ENCODE peak calls at places on chromosome 5, in nine cellular contexts. C, Z, N, I, H, K, L, M and P are unnamed samples.

GRCh38 chr5:72788851-72789505 is 27.5 kb upstream of the TNPO1 start:
- DNase-seq in Z (no peak), H (peak), M (no peak), L (peak), I (no peak), C (no peak), K (no peak), N (no peak), P (no peak)

GRCh38 chr5:71891856-71892255 is 172.8 kb downstream of the CARTPT start:
- DNase-seq in H (peak), C (no peak), N (no peak), M (no peak), I (no peak), K (no peak), L (peak), Z (no peak), P (no peak)

GRCh38 chr5:149489605-149490037 is 61.6 kb downstream of the CSNK1A1 start:
- DNase-seq in K (no peak), H (no peak), C (no peak), M (no peak), Z (no peak), I (no peak), L (no peak), N (no peak), P (no peak)

GRCh38 chr5:148343603-148344230 is 8.4 kb downstream of the SPINK9 start:
- DNase-seq in K (no peak), C (no peak), M (no peak), L (no peak), Z (no peak), I (no peak), N (no peak), H (no peak), P (no peak)

GRCh38 chr5:145246961-145247744 is 588.0 kb downstream of the PRELID2 start:
- DNase-seq in Z (no peak), M (no peak), I (no peak), C (no peak), N (no peak), K (no peak), H (peak), L (no peak), P (no peak)

GRCh38 chr5:77087484-77088291 is 603 bp upstream of the ZBED3 start:
- DNase-seq in I (no peak), C (peak), M (no peak), Z (no peak), H (no peak), N (no peak), K (no peak), L (peak), P (no peak)

GRCh38 chr5:114223866-114224265 is 138.0 kb upstream of the KCNN2 start:
- DNase-seq in N (no peak), L (peak), I (no peak), Z (no peak), H (peak), C (peak), M (peak), K (no peak), P (no peak)

GRCh38 chr5:56328753-56329560 is 95.8 kb upstream of the ANKRD55 start:
- DNase-seq in K (peak), C (peak), I (no peak), M (no peak), Z (no peak), L (peak), H (peak), N (peak), P (no peak)

GRCh38 chr5:71816307-71816706 is 97.2 kb downstream of the CARTPT start:
- DNase-seq in K (no peak), C (no peak), L (peak), Z (no peak), M (no peak), I (no peak), N (no peak), H (no peak), P (no peak)

GRCh38 chr5:150101019-150101418 is 14.7 kb upstream of the CSF1R start:
- DNase-seq in K (peak), M (no peak), N (no peak), Z (no peak), H (no peak), L (no peak), C (no peak), I (no peak), P (no peak)

GRCh38 chr5:57468481-57469165 is 14.0 kb downstream of the ACTBL2 start:
- DNase-seq in Z (no peak), M (no peak), L (no peak), K (no peak), I (no peak), N (no peak), H (peak), C (no peak), P (no peak)

GRCh38 chr5:128304121-128304520 is 220.6 kb downstream of the SLC12A2 start:
- DNase-seq in N (no peak), H (peak), C (peak), L (peak), M (no peak), Z (no peak), K (no peak), I (no peak), P (no peak)

GRCh38 chr5:14165375-14166091 is 22.4 kb downstream of the TRIO start:
- DNase-seq in I (no peak), N (no peak), M (peak), Z (no peak), C (peak), K (no peak), L (peak), H (peak), P (no peak)

GRCh38 chr5:146878471-146879172 is at the start of gene PPP2R2B:
- DNase-seq in Z (no peak), K (peak), N (peak), C (no peak), H (peak), M (peak), I (no peak), L (peak), P (peak)

GRCh38 chr5:32571128-32571527 is 14.2 kb upstream of the SUB1 start:
- DNase-seq in I (no peak), K (no peak), C (no peak), M (no peak), H (no peak), L (no peak), Z (no peak), N (no peak), P (no peak)

GRCh38 chr5:78505860-78506259 is 142.7 kb downstream of the LHFPL2 start:
- DNase-seq in I (no peak), C (no peak), N (no peak), Z (no peak), K (no peak), L (no peak), H (no peak), M (no peak), P (no peak)

GRCh38 chr5:93746406-93747056 is 5.1 kb upstream of the POU5F2 start:
- DNase-seq in H (peak), C (no peak), I (no peak), Z (no peak), N (no peak), M (no peak), L (peak), K (no peak), P (no peak)

GRCh38 chr5:84393969-84394368 is 9.3 kb upstream of the EDIL3 start:
- DNase-seq in I (no peak), Z (no peak), H (peak), C (peak), N (no peak), M (no peak), K (no peak), L (peak), P (no peak)

GRCh38 chr5:131258733-131259132 is 5.1 kb upstream of the CDC42SE2 start:
- DNase-seq in K (no peak), C (no peak), Z (no peak), H (no peak), M (no peak), N (no peak), L (peak), I (no peak), P (no peak)

GRCh38 chr5:35417040-35417439 is 186.8 kb upstream of the PRLR start:
- DNase-seq in L (no peak), H (no peak), M (no peak), C (no peak), K (no peak), Z (no peak), N (no peak), I (no peak), P (no peak)

GRCh38 chr5:86666981-86667380 is 49.2 kb downstream of the COX7C start:
- DNase-seq in I (no peak), N (no peak), M (no peak), C (no peak), L (no peak), Z (no peak), K (no peak), H (no peak), P (no peak)

GRCh38 chr5:149485655-149486615 is 65.3 kb downstream of the CSNK1A1 start:
- DNase-seq in Z (peak), C (peak), I (no peak), H (peak), K (no peak), M (no peak), N (no peak), L (peak), P (no peak)

GRCh38 chr5:149238540-149238939 is 33.1 kb upstream of the AFAP1L1 start:
- DNase-seq in N (no peak), Z (no peak), L (no peak), C (no peak), I (no peak), M (no peak), H (no peak), K (no peak), P (no peak)

GRCh38 chr5:164422400-164422799 is 917.0 kb downstream of the MAT2B start:
- DNase-seq in M (no peak), Z (no peak), I (no peak), N (no peak), C (peak), K (no peak), L (no peak), H (peak), P (no peak)

GRCh38 chr5:91301459-91301858 is 81.7 kb downstream of the ARRDC3 start:
- DNase-seq in C (no peak), M (no peak), L (no peak), K (no peak), H (peak), N (no peak), I (no peak), Z (no peak), P (no peak)

GRCh38 chr5:80654054-80654390 is 430 bp upstream of the MSH3 start:
- DNase-seq in C (peak), L (peak), H (no peak), K (no peak), Z (no peak), I (no peak), N (peak), M (no peak), P (no peak)

GRCh38 chr5:18465833-18466681 is 831.8 kb downstream of the TAF11L14 start:
- DNase-seq in K (peak), N (peak), C (peak), L (peak), I (no peak), M (peak), Z (no peak), H (peak), P (no peak)

GRCh38 chr5:78985407-78986223 is 505 bp upstream of the ARSB start:
- DNase-seq in C (peak), Z (peak), H (peak), L (peak), M (peak), I (peak), N (peak), K (peak), P (peak)

GRCh38 chr5:26805076-26805475 is 233.3 kb downstream of the CDH9 start:
- DNase-seq in I (no peak), N (no peak), M (no peak), K (no peak), C (peak), L (no peak), H (no peak), Z (no peak), P (no peak)

GRCh38 chr5:80474929-80475328 is 13.0 kb upstream of the FAM151B start:
- DNase-seq in N (no peak), C (no peak), L (no peak), H (peak), I (no peak), Z (no peak), M (no peak), K (no peak), P (no peak)